ENCODE peak calls at places on chromosome 12, in nine cellular contexts. U is neural crest cell, S is glutamatergic neuron, Q is HepG2, Z is SK-N-SH, T is type B pancreatic cell, O is AG10803, P is HFF-Myc, C is MM.1S. A is an unnamed sample.

GRCh38 chr12:132152411-132152821 is 8.2 kb downstream of the NOC4L start:
- DNase-seq in U (no peak), S (peak), Q (no peak), Z (no peak), T (no peak), O (no peak), P (no peak), C (no peak), A (no peak)

GRCh38 chr12:100555722-100556121 is 17.8 kb upstream of the GAS2L3 start:
- DNase-seq in U (no peak), S (no peak), Q (peak), Z (no peak), T (no peak), O (peak), P (no peak), C (no peak), A (no peak)

GRCh38 chr12:54998958-54999510 is 14.5 kb upstream of the TESPA1 start:
- DNase-seq in U (no peak), S (no peak), Q (no peak), Z (no peak), T (no peak), O (no peak), P (no peak), C (peak), A (no peak)

GRCh38 chr12:14982986-14983385 is 10.1 kb downstream of the PDE6H start:
- DNase-seq in U (no peak), S (no peak), Q (no peak), Z (no peak), T (no peak), O (no peak), P (no peak), C (peak), A (no peak)

GRCh38 chr12:25840678-25841077 is 117.8 kb upstream of the RASSF8 start:
- DNase-seq in U (no peak), S (no peak), Q (no peak), Z (no peak), T (no peak), O (no peak), P (no peak), C (no peak), A (no peak)

GRCh38 chr12:26466709-26467108 is 271.3 kb downstream of the SSPN start:
- DNase-seq in U (no peak), S (no peak), Q (no peak), Z (no peak), T (no peak), O (no peak), P (no peak), C (no peak), A (no peak)

GRCh38 chr12:34371050-34371449 is 348.8 kb downstream of the ALG10 start:
- DNase-seq in U (no peak), S (no peak), Q (no peak), Z (no peak), T (no peak), O (no peak), P (no peak), C (no peak), A (no peak)

GRCh38 chr12:91777268-91777997 is 368.2 kb downstream of the BTG1 start:
- DNase-seq in U (no peak), S (no peak), Q (peak), Z (no peak), T (no peak), O (no peak), P (no peak), C (no peak), A (no peak)

GRCh38 chr12:11651785-11652184 is 2.3 kb downstream of the ETV6 start:
- DNase-seq in U (no peak), S (no peak), Q (no peak), Z (no peak), T (no peak), O (peak), P (no peak), C (no peak), A (no peak)

GRCh38 chr12:88643685-88644084 is 63.4 kb upstream of the KITLG start:
- DNase-seq in U (no peak), S (no peak), Q (no peak), Z (no peak), T (no peak), O (peak), P (no peak), C (no peak), A (no peak)

GRCh38 chr12:128323115-128323514 is 56.1 kb downstream of the TMEM132C start:
- DNase-seq in U (no peak), S (no peak), Q (no peak), Z (no peak), T (no peak), O (no peak), P (no peak), C (no peak), A (no peak)

GRCh38 chr12:40903040-40903439 is 210.8 kb downstream of the CNTN1 start:
- DNase-seq in U (no peak), S (peak), Q (no peak), Z (no peak), T (no peak), O (no peak), P (no peak), C (no peak), A (no peak)

GRCh38 chr12:20624718-20625117 is 70.4 kb upstream of the SLCO1C1 start:
- DNase-seq in U (peak), S (no peak), Q (peak), Z (peak), T (no peak), O (peak), P (no peak), C (no peak), A (no peak)

GRCh38 chr12:113467514-113468364 is 3.9 kb downstream of the LHX5 start:
- DNase-seq in U (no peak), S (no peak), Q (no peak), Z (peak), T (no peak), O (no peak), P (no peak), C (no peak), A (no peak)

GRCh38 chr12:115456946-115457689 is 773.1 kb upstream of the TBX3 start:
- DNase-seq in U (no peak), S (no peak), Q (peak), Z (no peak), T (no peak), O (no peak), P (no peak), C (no peak), A (no peak)

GRCh38 chr12:115542656-115543055 is 734.8 kb downstream of the MED13L start:
- DNase-seq in U (no peak), S (no peak), Q (peak), Z (no peak), T (no peak), O (no peak), P (no peak), C (no peak), A (no peak)

GRCh38 chr12:5706247-5706646 is 238.8 kb downstream of the ANO2 start:
- DNase-seq in U (no peak), S (no peak), Q (no peak), Z (no peak), T (no peak), O (no peak), P (no peak), C (no peak), A (no peak)

GRCh38 chr12:13102481-13103195 is 829 bp downstream of the GSG1 start:
- DNase-seq in U (no peak), S (no peak), Q (no peak), Z (no peak), T (no peak), O (peak), P (no peak), C (no peak), A (no peak)

GRCh38 chr12:58313091-58313855 is 371.9 kb downstream of the ATP23 start:
- DNase-seq in U (no peak), S (no peak), Q (no peak), Z (no peak), T (no peak), O (peak), P (no peak), C (no peak), A (no peak)

GRCh38 chr12:92987846-92988621 is 58.9 kb upstream of the EEA1 start:
- DNase-seq in U (no peak), S (no peak), Q (peak), Z (no peak), T (no peak), O (no peak), P (no peak), C (peak), A (no peak)

GRCh38 chr12:13962699-13963098 is 18.7 kb downstream of the GRIN2B start:
- DNase-seq in U (no peak), S (peak), Q (peak), Z (peak), T (no peak), O (no peak), P (no peak), C (no peak), A (no peak)

GRCh38 chr12:106632797-106633450 is 50.1 kb downstream of the RFX4 start:
- DNase-seq in U (no peak), S (no peak), Q (peak), Z (no peak), T (no peak), O (no peak), P (no peak), C (no peak), A (no peak)

GRCh38 chr12:27822076-27822712 is 42.2 kb upstream of the MANSC4 start:
- DNase-seq in U (no peak), S (no peak), Q (no peak), Z (no peak), T (no peak), O (peak), P (peak), C (no peak), A (no peak)

GRCh38 chr12:93090768-93091172 is 161.7 kb upstream of the EEA1 start:
- DNase-seq in U (no peak), S (no peak), Q (no peak), Z (no peak), T (no peak), O (peak), P (peak), C (no peak), A (no peak)

GRCh38 chr12:45670339-45671065 is 59.0 kb upstream of the ARID2 start:
- DNase-seq in U (no peak), S (no peak), Q (no peak), Z (no peak), T (no peak), O (peak), P (no peak), C (peak), A (no peak)

GRCh38 chr12:104738371-104738710 is 219.7 kb downstream of the SLC41A2 start:
- DNase-seq in U (no peak), S (no peak), Q (no peak), Z (no peak), T (no peak), O (no peak), P (no peak), C (no peak), A (no peak)

GRCh38 chr12:89454080-89454848 is 70.3 kb downstream of the GALNT4 start:
- DNase-seq in U (no peak), S (no peak), Q (no peak), Z (no peak), T (no peak), O (peak), P (no peak), C (no peak), A (no peak)

GRCh38 chr12:93778306-93778705 is 101.1 kb downstream of the CRADD start:
- DNase-seq in U (no peak), S (no peak), Q (no peak), Z (no peak), T (no peak), O (peak), P (no peak), C (no peak), A (no peak)

GRCh38 chr12:118034429-118035193 is 18.1 kb downstream of the RFC5 start:
- DNase-seq in U (no peak), S (no peak), Q (peak), Z (peak), T (no peak), O (peak), P (peak), C (peak), A (no peak)

GRCh38 chr12:74889563-74890236 is 319.9 kb downstream of the KCNC2 start:
- DNase-seq in U (no peak), S (no peak), Q (no peak), Z (no peak), T (no peak), O (peak), P (peak), C (no peak), A (no peak)

GRCh38 chr12:108783446-108783845 is 52.1 kb upstream of the CORO1C start:
- DNase-seq in U (no peak), S (no peak), Q (no peak), Z (no peak), T (no peak), O (no peak), P (no peak), C (peak), A (no peak)

GRCh38 chr12:22935090-22935489 is 310.1 kb downstream of the ETNK1 start:
- DNase-seq in U (no peak), S (peak), Q (no peak), Z (no peak), T (no peak), O (no peak), P (no peak), C (no peak), A (no peak)
- TF ChIP-seq CTCF in U (no peak), S (no peak), Q (no peak), Z (no peak), T (no peak), O (no peak), P (no peak), C (no peak), A (no peak)

GRCh38 chr12:3624273-3624672 is 128.6 kb downstream of the CRACR2A start:
- DNase-seq in U (no peak), S (no peak), Q (no peak), Z (no peak), T (no peak), O (no peak), P (no peak), C (no peak), A (no peak)
- TF ChIP-seq CTCF in U (no peak), S (no peak), Q (no peak), Z (no peak), T (no peak), O (no peak), P (no peak), C (no peak), A (no peak)

GRCh38 chr12:121232977-121233627 is 23.2 kb downstream of the P2RX4 start:
- DNase-seq in U (no peak), S (no peak), Q (no peak), Z (no peak), T (no peak), O (no peak), P (no peak), C (no peak), A (no peak)
- TF ChIP-seq CTCF in U (peak), S (no peak), Q (no peak), Z (no peak), T (peak), O (no peak), P (no peak), C (no peak), A (no peak)

GRCh38 chr12:123075591-123076171 is 75.2 kb downstream of the PITPNM2 start:
- DNase-seq in U (peak), S (peak), Q (peak), Z (no peak), T (no peak), O (no peak), P (no peak), C (no peak), A (no peak)
- TF ChIP-seq CTCF in U (peak), S (no peak), Q (peak), Z (no peak), T (peak), O (no peak), P (no peak), C (no peak), A (peak)

GRCh38 chr12:124508323-124509096 is 58.9 kb downstream of the NCOR2 start:
- DNase-seq in U (no peak), S (no peak), Q (no peak), Z (no peak), T (no peak), O (no peak), P (no peak), C (no peak), A (no peak)
- TF ChIP-seq CTCF in U (no peak), S (no peak), Q (peak), Z (peak), T (no peak), O (no peak), P (no peak), C (no peak), A (peak)